ENCODE peak calls at places on chromosomes 7 and 10, in nine cellular contexts. One of them, this sample, is unnamed.

GRCh38 chr10:6721964-6722615 is 142.0 kb upstream of the PRKCQ start:
- DNase-seq in Kasumi-1: no peak
- DNase-seq in activated effector memory CD4-positive, alpha-beta T cell treated with Interleukin-2 at 50 U/mL for 16 hours: no peak
- DNase-seq in hippocampal formation: no peak
- DNase-seq in stromal cell of bone marrow: peak
- DNase-seq in endothelial cell: no peak
- DNase-seq in hypothalamus: no peak
- DNase-seq in DMS 273 treated with DMSO at 0.1 percent for 48 hours: no peak
- DNase-seq in GM23248: peak
- DNase-seq in this sample: peak

GRCh38 chr10:127919418-127920191 is 12.7 kb downstream of the PTPRE start:
- DNase-seq in Kasumi-1: peak
- DNase-seq in activated effector memory CD4-positive, alpha-beta T cell treated with Interleukin-2 at 50 U/mL for 16 hours: no peak
- DNase-seq in hippocampal formation: peak
- DNase-seq in stromal cell of bone marrow: peak
- DNase-seq in endothelial cell: no peak
- DNase-seq in hypothalamus: no peak
- DNase-seq in DMS 273 treated with DMSO at 0.1 percent for 48 hours: no peak
- DNase-seq in GM23248: peak
- DNase-seq in this sample: peak

GRCh38 chr10:88253-88652 is 39.2 kb upstream of the TUBB8 start:
- DNase-seq in Kasumi-1: no peak
- DNase-seq in activated effector memory CD4-positive, alpha-beta T cell treated with Interleukin-2 at 50 U/mL for 16 hours: no peak
- DNase-seq in hippocampal formation: no peak
- DNase-seq in stromal cell of bone marrow: no peak
- DNase-seq in endothelial cell: no peak
- DNase-seq in hypothalamus: no peak
- DNase-seq in DMS 273 treated with DMSO at 0.1 percent for 48 hours: no peak
- DNase-seq in GM23248: no peak
- DNase-seq in this sample: no peak

GRCh38 chr10:15201589-15202300 is 33.3 kb upstream of the NMT2 start:
- DNase-seq in Kasumi-1: no peak
- DNase-seq in activated effector memory CD4-positive, alpha-beta T cell treated with Interleukin-2 at 50 U/mL for 16 hours: no peak
- DNase-seq in hippocampal formation: no peak
- DNase-seq in stromal cell of bone marrow: no peak
- DNase-seq in endothelial cell: no peak
- DNase-seq in hypothalamus: no peak
- DNase-seq in DMS 273 treated with DMSO at 0.1 percent for 48 hours: no peak
- DNase-seq in GM23248: peak
- DNase-seq in this sample: peak

GRCh38 chr10:122173337-122173736 is 97.8 kb upstream of the BTBD16 start:
- DNase-seq in Kasumi-1: no peak
- DNase-seq in activated effector memory CD4-positive, alpha-beta T cell treated with Interleukin-2 at 50 U/mL for 16 hours: no peak
- DNase-seq in hippocampal formation: no peak
- DNase-seq in stromal cell of bone marrow: no peak
- DNase-seq in endothelial cell: no peak
- DNase-seq in hypothalamus: no peak
- DNase-seq in DMS 273 treated with DMSO at 0.1 percent for 48 hours: no peak
- DNase-seq in GM23248: no peak
- DNase-seq in this sample: no peak

GRCh38 chr10:98363188-98363587 is 51.8 kb downstream of the PYROXD2 start:
- DNase-seq in Kasumi-1: no peak
- DNase-seq in activated effector memory CD4-positive, alpha-beta T cell treated with Interleukin-2 at 50 U/mL for 16 hours: no peak
- DNase-seq in hippocampal formation: no peak
- DNase-seq in stromal cell of bone marrow: no peak
- DNase-seq in endothelial cell: no peak
- DNase-seq in hypothalamus: no peak
- DNase-seq in DMS 273 treated with DMSO at 0.1 percent for 48 hours: no peak
- DNase-seq in GM23248: no peak
- DNase-seq in this sample: no peak

GRCh38 chr7:14734839-14735321 is 167.7 kb downstream of the DGKB start:
- DNase-seq in Kasumi-1: no peak
- DNase-seq in activated effector memory CD4-positive, alpha-beta T cell treated with Interleukin-2 at 50 U/mL for 16 hours: no peak
- DNase-seq in hippocampal formation: no peak
- DNase-seq in stromal cell of bone marrow: no peak
- DNase-seq in endothelial cell: peak
- DNase-seq in hypothalamus: no peak
- DNase-seq in DMS 273 treated with DMSO at 0.1 percent for 48 hours: no peak
- DNase-seq in GM23248: no peak
- DNase-seq in this sample: no peak

GRCh38 chr7:149310113-149310836 is 48.3 kb downstream of the ZNF783 start:
- DNase-seq in Kasumi-1: peak
- DNase-seq in activated effector memory CD4-positive, alpha-beta T cell treated with Interleukin-2 at 50 U/mL for 16 hours: no peak
- DNase-seq in hippocampal formation: no peak
- DNase-seq in stromal cell of bone marrow: peak
- DNase-seq in endothelial cell: no peak
- DNase-seq in hypothalamus: no peak
- DNase-seq in DMS 273 treated with DMSO at 0.1 percent for 48 hours: peak
- DNase-seq in GM23248: peak
- DNase-seq in this sample: peak

GRCh38 chr10:34866848-34867247 is 51.8 kb upstream of the PARD3 start:
- DNase-seq in Kasumi-1: peak
- DNase-seq in activated effector memory CD4-positive, alpha-beta T cell treated with Interleukin-2 at 50 U/mL for 16 hours: no peak
- DNase-seq in hippocampal formation: no peak
- DNase-seq in stromal cell of bone marrow: no peak
- DNase-seq in endothelial cell: no peak
- DNase-seq in hypothalamus: no peak
- DNase-seq in DMS 273 treated with DMSO at 0.1 percent for 48 hours: peak
- DNase-seq in GM23248: no peak
- DNase-seq in this sample: no peak

GRCh38 chr10:127996586-127996985 is 89.7 kb downstream of the PTPRE start:
- DNase-seq in Kasumi-1: no peak
- DNase-seq in activated effector memory CD4-positive, alpha-beta T cell treated with Interleukin-2 at 50 U/mL for 16 hours: no peak
- DNase-seq in hippocampal formation: no peak
- DNase-seq in stromal cell of bone marrow: no peak
- DNase-seq in endothelial cell: no peak
- DNase-seq in hypothalamus: no peak
- DNase-seq in DMS 273 treated with DMSO at 0.1 percent for 48 hours: no peak
- DNase-seq in GM23248: peak
- DNase-seq in this sample: no peak

GRCh38 chr10:133117688-133118071 is 30.0 kb downstream of the ADGRA1 start:
- DNase-seq in Kasumi-1: no peak
- DNase-seq in activated effector memory CD4-positive, alpha-beta T cell treated with Interleukin-2 at 50 U/mL for 16 hours: no peak
- DNase-seq in hippocampal formation: no peak
- DNase-seq in stromal cell of bone marrow: peak
- DNase-seq in endothelial cell: no peak
- DNase-seq in hypothalamus: no peak
- DNase-seq in DMS 273 treated with DMSO at 0.1 percent for 48 hours: no peak
- DNase-seq in GM23248: no peak
- DNase-seq in this sample: no peak

GRCh38 chr10:52542891-52543290 is 228.8 kb downstream of the DKK1 start:
- DNase-seq in Kasumi-1: no peak
- DNase-seq in activated effector memory CD4-positive, alpha-beta T cell treated with Interleukin-2 at 50 U/mL for 16 hours: no peak
- DNase-seq in hippocampal formation: no peak
- DNase-seq in stromal cell of bone marrow: no peak
- DNase-seq in endothelial cell: no peak
- DNase-seq in hypothalamus: no peak
- DNase-seq in DMS 273 treated with DMSO at 0.1 percent for 48 hours: no peak
- DNase-seq in GM23248: peak
- DNase-seq in this sample: no peak

GRCh38 chr7:135160858-135161653 is 9.5 kb downstream of the CYREN start:
- DNase-seq in Kasumi-1: peak
- DNase-seq in activated effector memory CD4-positive, alpha-beta T cell treated with Interleukin-2 at 50 U/mL for 16 hours: no peak
- DNase-seq in hippocampal formation: no peak
- DNase-seq in stromal cell of bone marrow: no peak
- DNase-seq in endothelial cell: no peak
- DNase-seq in hypothalamus: no peak
- DNase-seq in DMS 273 treated with DMSO at 0.1 percent for 48 hours: peak
- DNase-seq in GM23248: no peak
- DNase-seq in this sample: no peak

GRCh38 chr7:128833148-128833938 is 3.1 kb downstream of the FLNC start:
- DNase-seq in Kasumi-1: peak
- DNase-seq in activated effector memory CD4-positive, alpha-beta T cell treated with Interleukin-2 at 50 U/mL for 16 hours: no peak
- DNase-seq in hippocampal formation: peak
- DNase-seq in stromal cell of bone marrow: peak
- DNase-seq in endothelial cell: no peak
- DNase-seq in hypothalamus: no peak
- DNase-seq in DMS 273 treated with DMSO at 0.1 percent for 48 hours: peak
- DNase-seq in GM23248: peak
- DNase-seq in this sample: peak

GRCh38 chr7:99949645-99950228 is 20.3 kb upstream of the GJC3 start:
- DNase-seq in Kasumi-1: peak
- DNase-seq in activated effector memory CD4-positive, alpha-beta T cell treated with Interleukin-2 at 50 U/mL for 16 hours: no peak
- DNase-seq in hippocampal formation: no peak
- DNase-seq in stromal cell of bone marrow: no peak
- DNase-seq in endothelial cell: no peak
- DNase-seq in hypothalamus: no peak
- DNase-seq in DMS 273 treated with DMSO at 0.1 percent for 48 hours: no peak
- DNase-seq in GM23248: peak
- DNase-seq in this sample: no peak

GRCh38 chr7:105826143-105826542 is 50.3 kb downstream of the ATXN7L1 start:
- DNase-seq in Kasumi-1: no peak
- DNase-seq in activated effector memory CD4-positive, alpha-beta T cell treated with Interleukin-2 at 50 U/mL for 16 hours: no peak
- DNase-seq in hippocampal formation: no peak
- DNase-seq in stromal cell of bone marrow: peak
- DNase-seq in endothelial cell: no peak
- DNase-seq in hypothalamus: no peak
- DNase-seq in DMS 273 treated with DMSO at 0.1 percent for 48 hours: no peak
- DNase-seq in GM23248: peak
- DNase-seq in this sample: no peak

GRCh38 chr10:119700321-119700954 is 25.4 kb upstream of the INPP5F start:
- DNase-seq in Kasumi-1: peak
- DNase-seq in activated effector memory CD4-positive, alpha-beta T cell treated with Interleukin-2 at 50 U/mL for 16 hours: no peak
- DNase-seq in hippocampal formation: no peak
- DNase-seq in stromal cell of bone marrow: no peak
- DNase-seq in endothelial cell: no peak
- DNase-seq in hypothalamus: no peak
- DNase-seq in DMS 273 treated with DMSO at 0.1 percent for 48 hours: no peak
- DNase-seq in GM23248: no peak
- DNase-seq in this sample: no peak

GRCh38 chr7:108026647-108027046 is 23.7 kb upstream of the LAMB1 start:
- DNase-seq in Kasumi-1: no peak
- DNase-seq in activated effector memory CD4-positive, alpha-beta T cell treated with Interleukin-2 at 50 U/mL for 16 hours: no peak
- DNase-seq in hippocampal formation: no peak
- DNase-seq in stromal cell of bone marrow: no peak
- DNase-seq in endothelial cell: no peak
- DNase-seq in hypothalamus: no peak
- DNase-seq in DMS 273 treated with DMSO at 0.1 percent for 48 hours: no peak
- DNase-seq in GM23248: peak
- DNase-seq in this sample: peak

GRCh38 chr7:119197872-119198527 is 973.5 kb downstream of the ANKRD7 start:
- DNase-seq in Kasumi-1: peak
- DNase-seq in activated effector memory CD4-positive, alpha-beta T cell treated with Interleukin-2 at 50 U/mL for 16 hours: no peak
- DNase-seq in hippocampal formation: no peak
- DNase-seq in stromal cell of bone marrow: peak
- DNase-seq in endothelial cell: peak
- DNase-seq in hypothalamus: no peak
- DNase-seq in DMS 273 treated with DMSO at 0.1 percent for 48 hours: peak
- DNase-seq in GM23248: peak
- DNase-seq in this sample: peak

GRCh38 chr7:20508109-20508508 is 107.4 kb upstream of the ABCB5 start:
- DNase-seq in Kasumi-1: no peak
- DNase-seq in activated effector memory CD4-positive, alpha-beta T cell treated with Interleukin-2 at 50 U/mL for 16 hours: no peak
- DNase-seq in hippocampal formation: no peak
- DNase-seq in stromal cell of bone marrow: no peak
- DNase-seq in endothelial cell: no peak
- DNase-seq in hypothalamus: no peak
- DNase-seq in DMS 273 treated with DMSO at 0.1 percent for 48 hours: no peak
- DNase-seq in GM23248: peak
- DNase-seq in this sample: no peak

GRCh38 chr7:75572396-75572795 is 80.3 kb downstream of the SPDYE5 start:
- DNase-seq in Kasumi-1: no peak
- DNase-seq in activated effector memory CD4-positive, alpha-beta T cell treated with Interleukin-2 at 50 U/mL for 16 hours: no peak
- DNase-seq in hippocampal formation: peak
- DNase-seq in stromal cell of bone marrow: no peak
- DNase-seq in endothelial cell: no peak
- DNase-seq in hypothalamus: no peak
- DNase-seq in DMS 273 treated with DMSO at 0.1 percent for 48 hours: peak
- DNase-seq in GM23248: no peak
- DNase-seq in this sample: no peak

GRCh38 chr10:31536297-31536696 is 217.3 kb downstream of the ZEB1 start:
- DNase-seq in Kasumi-1: no peak
- DNase-seq in activated effector memory CD4-positive, alpha-beta T cell treated with Interleukin-2 at 50 U/mL for 16 hours: no peak
- DNase-seq in hippocampal formation: no peak
- DNase-seq in stromal cell of bone marrow: no peak
- DNase-seq in endothelial cell: no peak
- DNase-seq in hypothalamus: no peak
- DNase-seq in DMS 273 treated with DMSO at 0.1 percent for 48 hours: no peak
- DNase-seq in GM23248: peak
- DNase-seq in this sample: no peak

This sample was measured in astrocyte.